ENCODE peak calls at places on chromosomes 12 and 14, in four cellular contexts. One of them, this sample, is unnamed. For H3K4me1, the result is how much of the 10 kb centered on the place peaks cover.

GRCh38 chr12:104201238-104202001 is 14.2 kb upstream of the TXNRD1 start:
- DNase-seq in CD8-positive, alpha-beta T cell: peak
- DNase-seq in transverse colon: peak
- DNase-seq in Panc1: peak
- DNase-seq in this sample: peak

GRCh38 chr14:31154956-31155355 is 52.6 kb downstream of the HECTD1 start:
- DNase-seq in CD8-positive, alpha-beta T cell: no peak
- DNase-seq in transverse colon: no peak
- DNase-seq in Panc1: no peak
- DNase-seq in this sample: no peak

GRCh38 chr14:73785834-73786631 is 65.6 kb upstream of the PTGR2 start:
- DNase-seq in CD8-positive, alpha-beta T cell: peak
- DNase-seq in transverse colon: peak
- DNase-seq in Panc1: no peak
- DNase-seq in this sample: peak

GRCh38 chr14:71135496-71135895 is 228.2 kb downstream of the PCNX1 start:
- DNase-seq in CD8-positive, alpha-beta T cell: no peak
- DNase-seq in transverse colon: no peak
- DNase-seq in Panc1: no peak
- DNase-seq in this sample: no peak

GRCh38 chr12:108173160-108173559 is 44.1 kb downstream of the WSCD2 start:
- DNase-seq in CD8-positive, alpha-beta T cell: no peak
- DNase-seq in transverse colon: no peak
- DNase-seq in Panc1: no peak
- DNase-seq in this sample: no peak

GRCh38 chr12:49903351-49903699 is 375 bp downstream of the FAIM2 start:
- DNase-seq in CD8-positive, alpha-beta T cell: no peak
- DNase-seq in transverse colon: no peak
- DNase-seq in Panc1: no peak
- DNase-seq in this sample: no peak

GRCh38 chr14:30957813-30958370 is 67.6 kb upstream of the AP4S1 start:
- DNase-seq in CD8-positive, alpha-beta T cell: no peak
- DNase-seq in transverse colon: no peak
- DNase-seq in Panc1: no peak
- DNase-seq in this sample: no peak

GRCh38 chr14:22303589-22304195 is 285.3 kb downstream of the DAD1 start:
- DNase-seq in CD8-positive, alpha-beta T cell: no peak
- DNase-seq in transverse colon: no peak
- DNase-seq in Panc1: no peak
- DNase-seq in this sample: no peak

GRCh38 chr12:94322346-94322745 is 137.3 kb downstream of the CEP83 start:
- DNase-seq in CD8-positive, alpha-beta T cell: no peak
- DNase-seq in transverse colon: no peak
- DNase-seq in Panc1: no peak
- DNase-seq in this sample: no peak

GRCh38 chr14:101907619-101908018 is 56.8 kb upstream of the DYNC1H1 start:
- DNase-seq in CD8-positive, alpha-beta T cell: no peak
- DNase-seq in transverse colon: no peak
- DNase-seq in Panc1: no peak
- DNase-seq in this sample: no peak

DNA sequence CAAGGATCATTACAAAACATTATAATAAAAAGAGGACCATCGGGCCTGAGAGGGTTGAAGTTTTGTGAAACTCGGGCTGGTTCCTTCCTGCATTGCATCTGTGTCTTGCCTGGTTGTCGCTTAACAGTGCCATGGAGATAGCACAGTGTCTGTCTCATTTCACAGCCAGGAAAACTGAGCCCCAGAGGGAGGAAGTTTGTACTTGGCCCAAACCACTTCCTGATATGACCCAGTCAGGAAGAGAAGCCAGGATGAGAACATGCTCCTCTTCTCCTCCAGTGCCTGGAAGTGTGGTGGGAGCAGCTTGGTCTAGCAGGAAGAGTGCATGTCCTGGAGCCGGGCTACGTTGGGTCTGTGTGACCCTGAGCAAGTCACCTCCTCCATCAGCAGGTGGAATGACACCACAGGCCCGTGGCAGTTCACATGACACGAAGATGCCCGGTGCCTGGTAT is 41.5 kb downstream of the EVL start:
- DNase-seq in CD8-positive, alpha-beta T cell: no peak
- DNase-seq in transverse colon: no peak
- DNase-seq in Panc1: no peak
- DNase-seq in this sample: no peak
- H3K4me1 ChIP-seq in CD8-positive, alpha-beta T cell: half or more
- H3K4me1 ChIP-seq in transverse colon: half or more
- H3K4me1 ChIP-seq in Panc1: under half
- H3K4me1 ChIP-seq in this sample: under half

GRCh38 chr12:12683298-12683697 is 12.7 kb downstream of the GPR19 start:
- DNase-seq in CD8-positive, alpha-beta T cell: no peak
- DNase-seq in transverse colon: no peak
- DNase-seq in Panc1: no peak
- DNase-seq in this sample: no peak
- H3K4me3 ChIP-seq in CD8-positive, alpha-beta T cell: no peak
- H3K4me3 ChIP-seq in transverse colon: no peak
- H3K4me3 ChIP-seq in Panc1: no peak
- H3K4me3 ChIP-seq in this sample: no peak

GRCh38 chr14:54478621-54479215 is 10.1 kb downstream of the GMFB start:
- DNase-seq in CD8-positive, alpha-beta T cell: no peak
- DNase-seq in transverse colon: no peak
- DNase-seq in Panc1: no peak
- DNase-seq in this sample: no peak

GRCh38 chr14:54480830-54481562 is 7.8 kb downstream of the GMFB start:
- DNase-seq in CD8-positive, alpha-beta T cell: no peak
- DNase-seq in transverse colon: no peak
- DNase-seq in Panc1: no peak
- DNase-seq in this sample: no peak

GRCh38 chr14:54483073-54483745 is 5.6 kb downstream of the GMFB start:
- DNase-seq in CD8-positive, alpha-beta T cell: no peak
- DNase-seq in transverse colon: no peak
- DNase-seq in Panc1: no peak
- DNase-seq in this sample: no peak

GRCh38 chr14:54483848-54484247 is 4.9 kb downstream of the GMFB start:
- DNase-seq in CD8-positive, alpha-beta T cell: no peak
- DNase-seq in transverse colon: no peak
- DNase-seq in Panc1: no peak
- DNase-seq in this sample: no peak

DNA sequence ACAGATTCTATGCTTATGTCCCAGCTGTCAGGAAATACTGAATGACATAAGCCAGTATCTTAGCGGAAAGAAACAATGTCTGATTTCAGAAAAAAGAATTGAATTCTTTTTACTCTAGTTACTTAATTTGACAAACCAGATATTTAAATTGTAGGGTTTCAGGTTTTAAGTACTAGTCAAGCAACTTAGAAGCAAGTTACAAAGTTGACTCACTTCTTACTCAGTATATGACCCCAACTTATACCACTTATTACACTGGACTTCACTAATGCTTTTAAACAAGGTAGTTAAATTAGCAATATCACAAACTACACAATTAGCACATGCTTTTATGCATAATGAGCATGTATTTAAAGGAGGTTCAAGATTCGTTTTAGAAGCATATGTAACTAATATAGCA is 7.1 kb downstream of the GMFB start:
- DNase-seq in CD8-positive, alpha-beta T cell: no peak
- DNase-seq in transverse colon: no peak
- DNase-seq in Panc1: no peak
- DNase-seq in this sample: no peak
- H3K4me1 ChIP-seq in CD8-positive, alpha-beta T cell: under half
- H3K4me1 ChIP-seq in transverse colon: under half
- H3K4me1 ChIP-seq in Panc1: under half
- H3K4me1 ChIP-seq in this sample: under half

GRCh38 chr12:124919646-124920352 is 5.3 kb upstream of the UBC start:
- DNase-seq in CD8-positive, alpha-beta T cell: peak
- DNase-seq in transverse colon: no peak
- DNase-seq in Panc1: no peak
- DNase-seq in this sample: no peak

GRCh38 chr12:124921200-124922008 is 7.0 kb upstream of the UBC start:
- DNase-seq in CD8-positive, alpha-beta T cell: peak
- DNase-seq in transverse colon: peak
- DNase-seq in Panc1: no peak
- DNase-seq in this sample: peak

GRCh38 chr12:124917841-124918621 is 3.6 kb upstream of the UBC start:
- DNase-seq in CD8-positive, alpha-beta T cell: no peak
- DNase-seq in transverse colon: no peak
- DNase-seq in Panc1: no peak
- DNase-seq in this sample: peak

GRCh38 chr12:124917135-124917840 is 2.8 kb upstream of the UBC start:
- DNase-seq in CD8-positive, alpha-beta T cell: peak
- DNase-seq in transverse colon: peak
- DNase-seq in Panc1: no peak
- DNase-seq in this sample: peak

GRCh38 chr12:124920353-124920935 is 6.0 kb upstream of the UBC start:
- DNase-seq in CD8-positive, alpha-beta T cell: no peak
- DNase-seq in transverse colon: no peak
- DNase-seq in Panc1: no peak
- DNase-seq in this sample: no peak
- H3K4me3 ChIP-seq in CD8-positive, alpha-beta T cell: peak
- H3K4me3 ChIP-seq in transverse colon: no peak
- H3K4me3 ChIP-seq in Panc1: peak
- H3K4me3 ChIP-seq in this sample: no peak

DNA sequence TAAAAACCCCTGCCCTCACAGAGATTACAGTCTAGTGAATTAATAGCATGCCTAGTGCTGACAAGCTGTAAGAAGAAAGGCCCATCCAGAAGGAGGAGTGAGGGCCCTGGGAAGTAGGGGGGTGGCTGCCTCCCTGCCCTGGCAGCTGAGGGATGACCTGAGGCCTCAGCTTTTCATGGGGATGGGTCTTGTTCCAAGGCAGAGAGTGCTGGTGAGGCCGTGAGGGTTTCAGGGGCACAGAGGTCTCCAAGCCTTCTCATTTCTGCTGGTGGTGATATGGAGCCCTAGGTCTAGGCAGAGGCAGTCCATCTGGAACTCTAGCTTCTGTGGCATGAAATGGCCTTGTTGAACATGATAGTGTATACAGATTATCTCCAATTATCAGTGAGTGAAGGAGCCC is 114.4 kb downstream of the ZFP36L1 start:
- DNase-seq in CD8-positive, alpha-beta T cell: no peak
- DNase-seq in transverse colon: no peak
- DNase-seq in Panc1: no peak
- DNase-seq in this sample: no peak
- H3K4me1 ChIP-seq in CD8-positive, alpha-beta T cell: under half
- H3K4me1 ChIP-seq in transverse colon: under half
- H3K4me1 ChIP-seq in Panc1: under half
- H3K4me1 ChIP-seq in this sample: under half